ENCODE peak calls at places on chromosome 14, in seven cellular contexts. One of them, this sample, is unnamed.

GRCh38 chr14:54498579-54498978 is 9.8 kb upstream of the GMFB start:
- ATAC-seq in lower lobe of right lung: no peak
- ATAC-seq in mucosa of descending colon: no peak
- ATAC-seq in right cardiac atrium: peak
- ATAC-seq in activated CD4-positive, alpha-beta T cell treated with anti-CD3 and anti-CD28 coated beads for 36 hours: no peak
- ATAC-seq in naive thymus-derived CD8-positive, alpha-beta T cell: no peak
- ATAC-seq in left lung: no peak
- ATAC-seq in this sample: no peak

GRCh38 chr14:39912192-39913100 is 480.2 kb upstream of the FBXO33 start:
- ATAC-seq in lower lobe of right lung: no peak
- ATAC-seq in mucosa of descending colon: no peak
- ATAC-seq in right cardiac atrium: no peak
- ATAC-seq in activated CD4-positive, alpha-beta T cell treated with anti-CD3 and anti-CD28 coated beads for 36 hours: peak
- ATAC-seq in naive thymus-derived CD8-positive, alpha-beta T cell: no peak
- ATAC-seq in left lung: no peak
- ATAC-seq in this sample: peak

GRCh38 chr14:53711205-53711604 is 245.4 kb downstream of the BMP4 start:
- ATAC-seq in lower lobe of right lung: no peak
- ATAC-seq in mucosa of descending colon: no peak
- ATAC-seq in right cardiac atrium: no peak
- ATAC-seq in activated CD4-positive, alpha-beta T cell treated with anti-CD3 and anti-CD28 coated beads for 36 hours: no peak
- ATAC-seq in naive thymus-derived CD8-positive, alpha-beta T cell: no peak
- ATAC-seq in left lung: no peak
- ATAC-seq in this sample: no peak

GRCh38 chr14:103188691-103189480 is 65.6 kb downstream of the TNFAIP2 start:
- ATAC-seq in lower lobe of right lung: peak
- ATAC-seq in mucosa of descending colon: peak
- ATAC-seq in right cardiac atrium: peak
- ATAC-seq in activated CD4-positive, alpha-beta T cell treated with anti-CD3 and anti-CD28 coated beads for 36 hours: peak
- ATAC-seq in naive thymus-derived CD8-positive, alpha-beta T cell: peak
- ATAC-seq in left lung: peak
- ATAC-seq in this sample: peak

GRCh38 chr14:34007902-34008301 is 57.0 kb upstream of the EGLN3 start:
- ATAC-seq in lower lobe of right lung: no peak
- ATAC-seq in mucosa of descending colon: no peak
- ATAC-seq in right cardiac atrium: no peak
- ATAC-seq in activated CD4-positive, alpha-beta T cell treated with anti-CD3 and anti-CD28 coated beads for 36 hours: no peak
- ATAC-seq in naive thymus-derived CD8-positive, alpha-beta T cell: no peak
- ATAC-seq in left lung: no peak
- ATAC-seq in this sample: no peak

GRCh38 chr14:58331111-58331510 is 32.8 kb downstream of the ARID4A start:
- ATAC-seq in lower lobe of right lung: peak
- ATAC-seq in mucosa of descending colon: peak
- ATAC-seq in right cardiac atrium: peak
- ATAC-seq in activated CD4-positive, alpha-beta T cell treated with anti-CD3 and anti-CD28 coated beads for 36 hours: peak
- ATAC-seq in naive thymus-derived CD8-positive, alpha-beta T cell: peak
- ATAC-seq in left lung: peak
- ATAC-seq in this sample: peak

GRCh38 chr14:61596985-61597384 is 98.3 kb upstream of the HIF1A start:
- ATAC-seq in lower lobe of right lung: no peak
- ATAC-seq in mucosa of descending colon: no peak
- ATAC-seq in right cardiac atrium: no peak
- ATAC-seq in activated CD4-positive, alpha-beta T cell treated with anti-CD3 and anti-CD28 coated beads for 36 hours: no peak
- ATAC-seq in naive thymus-derived CD8-positive, alpha-beta T cell: no peak
- ATAC-seq in left lung: no peak
- ATAC-seq in this sample: no peak

GRCh38 chr14:84006643-84007137 is 1523.3 kb upstream of the FLRT2 start:
- ATAC-seq in lower lobe of right lung: no peak
- ATAC-seq in mucosa of descending colon: no peak
- ATAC-seq in right cardiac atrium: peak
- ATAC-seq in activated CD4-positive, alpha-beta T cell treated with anti-CD3 and anti-CD28 coated beads for 36 hours: no peak
- ATAC-seq in naive thymus-derived CD8-positive, alpha-beta T cell: no peak
- ATAC-seq in left lung: no peak
- ATAC-seq in this sample: no peak

GRCh38 chr14:88995437-88996198 is 171.2 kb downstream of the TTC8 start:
- ATAC-seq in lower lobe of right lung: peak
- ATAC-seq in mucosa of descending colon: no peak
- ATAC-seq in right cardiac atrium: no peak
- ATAC-seq in activated CD4-positive, alpha-beta T cell treated with anti-CD3 and anti-CD28 coated beads for 36 hours: no peak
- ATAC-seq in naive thymus-derived CD8-positive, alpha-beta T cell: no peak
- ATAC-seq in left lung: peak
- ATAC-seq in this sample: no peak

GRCh38 chr14:65024957-65025356 is 38.3 kb downstream of the FNTB start:
- ATAC-seq in lower lobe of right lung: no peak
- ATAC-seq in mucosa of descending colon: peak
- ATAC-seq in right cardiac atrium: no peak
- ATAC-seq in activated CD4-positive, alpha-beta T cell treated with anti-CD3 and anti-CD28 coated beads for 36 hours: no peak
- ATAC-seq in naive thymus-derived CD8-positive, alpha-beta T cell: no peak
- ATAC-seq in left lung: no peak
- ATAC-seq in this sample: no peak

GRCh38 chr14:67641902-67642749 is 22.4 kb downstream of the ARG2 start:
- ATAC-seq in lower lobe of right lung: no peak
- ATAC-seq in mucosa of descending colon: peak
- ATAC-seq in right cardiac atrium: no peak
- ATAC-seq in activated CD4-positive, alpha-beta T cell treated with anti-CD3 and anti-CD28 coated beads for 36 hours: peak
- ATAC-seq in naive thymus-derived CD8-positive, alpha-beta T cell: no peak
- ATAC-seq in left lung: no peak
- ATAC-seq in this sample: peak

GRCh38 chr14:56949828-56950227 is 139.5 kb upstream of the OTX2 start:
- ATAC-seq in lower lobe of right lung: no peak
- ATAC-seq in mucosa of descending colon: peak
- ATAC-seq in right cardiac atrium: no peak
- ATAC-seq in activated CD4-positive, alpha-beta T cell treated with anti-CD3 and anti-CD28 coated beads for 36 hours: no peak
- ATAC-seq in naive thymus-derived CD8-positive, alpha-beta T cell: no peak
- ATAC-seq in left lung: peak
- ATAC-seq in this sample: no peak

GRCh38 chr14:92463141-92463540 is 50.4 kb upstream of the RIN3 start:
- ATAC-seq in lower lobe of right lung: no peak
- ATAC-seq in mucosa of descending colon: no peak
- ATAC-seq in right cardiac atrium: no peak
- ATAC-seq in activated CD4-positive, alpha-beta T cell treated with anti-CD3 and anti-CD28 coated beads for 36 hours: no peak
- ATAC-seq in naive thymus-derived CD8-positive, alpha-beta T cell: peak
- ATAC-seq in left lung: no peak
- ATAC-seq in this sample: no peak

GRCh38 chr14:24774167-24774915 is 140.4 kb upstream of the GZMB start:
- ATAC-seq in lower lobe of right lung: no peak
- ATAC-seq in mucosa of descending colon: no peak
- ATAC-seq in right cardiac atrium: peak
- ATAC-seq in activated CD4-positive, alpha-beta T cell treated with anti-CD3 and anti-CD28 coated beads for 36 hours: no peak
- ATAC-seq in naive thymus-derived CD8-positive, alpha-beta T cell: no peak
- ATAC-seq in left lung: peak
- ATAC-seq in this sample: no peak

GRCh38 chr14:65594153-65594881 is 181.8 kb downstream of the FUT8 start:
- ATAC-seq in lower lobe of right lung: peak
- ATAC-seq in mucosa of descending colon: peak
- ATAC-seq in right cardiac atrium: no peak
- ATAC-seq in activated CD4-positive, alpha-beta T cell treated with anti-CD3 and anti-CD28 coated beads for 36 hours: no peak
- ATAC-seq in naive thymus-derived CD8-positive, alpha-beta T cell: no peak
- ATAC-seq in left lung: peak
- ATAC-seq in this sample: no peak